ENCODE peak calls at places on chromosomes 2 and 18, in five cellular contexts. Y is SK-N-SH, X is GM12892, P is K562, D is HepG2. E is an unnamed sample.

GRCh38 chr18:9280854-9281253 is 53.7 kb upstream of the TWSG1 start:
- DNase-seq in Y (no peak), X (no peak), P (no peak), D (no peak), E (no peak)

GRCh38 chr18:23864620-23865019 is 149.9 kb upstream of the TTC39C start:
- DNase-seq in Y (no peak), X (no peak), P (no peak), D (no peak), E (no peak)

GRCh38 chr18:79962835-79963657 is 1.4 kb upstream of the HSBP1L1 start:
- DNase-seq in Y (no peak), X (peak), P (no peak), D (no peak), E (peak)

GRCh38 chr2:161427413-161428239 is 11.5 kb downstream of the TBR1 start:
- DNase-seq in Y (no peak), X (no peak), P (no peak), D (no peak), E (no peak)

GRCh38 chr18:55114856-55115255 is 155.6 kb upstream of the CCDC68 start:
- DNase-seq in Y (no peak), X (no peak), P (no peak), D (no peak), E (no peak)

GRCh38 chr2:104774631-104775030 is 79.3 kb upstream of the POU3F3 start:
- DNase-seq in Y (no peak), X (no peak), P (no peak), D (no peak), E (no peak)

GRCh38 chr18:63550068-63550467 is 7.9 kb downstream of the SERPINB12 start:
- DNase-seq in Y (no peak), X (no peak), P (no peak), D (no peak), E (no peak)

GRCh38 chr2:129004940-129005490 is 686.3 kb upstream of the HS6ST1 start:
- DNase-seq in Y (no peak), X (no peak), P (no peak), D (no peak), E (no peak)

GRCh38 chr2:20183373-20183772 is 41.6 kb downstream of the SDC1 start:
- DNase-seq in Y (no peak), X (no peak), P (no peak), D (no peak), E (no peak)

GRCh38 chr2:168811670-168812069 is 9.2 kb downstream of the NOSTRIN start:
- DNase-seq in Y (no peak), X (no peak), P (no peak), D (no peak), E (no peak)

GRCh38 chr2:149904816-149905215 is 317.2 kb upstream of the MMADHC start:
- DNase-seq in Y (no peak), X (no peak), P (no peak), D (no peak), E (no peak)

GRCh38 chr18:61475931-61476330 is 142.7 kb downstream of the CDH20 start:
- DNase-seq in Y (no peak), X (no peak), P (no peak), D (no peak), E (no peak)

GRCh38 chr2:213001285-213001910 is 150.0 kb downstream of the IKZF2 start:
- DNase-seq in Y (no peak), X (no peak), P (no peak), D (no peak), E (no peak)

GRCh38 chr2:141610564-141610963 is 520.3 kb downstream of the LRP1B start:
- DNase-seq in Y (no peak), X (no peak), P (no peak), D (no peak), E (no peak)

GRCh38 chr2:96549967-96550786 is 13.6 kb downstream of the ARID5A start:
- DNase-seq in Y (peak), X (no peak), P (peak), D (peak), E (no peak)

DNA sequence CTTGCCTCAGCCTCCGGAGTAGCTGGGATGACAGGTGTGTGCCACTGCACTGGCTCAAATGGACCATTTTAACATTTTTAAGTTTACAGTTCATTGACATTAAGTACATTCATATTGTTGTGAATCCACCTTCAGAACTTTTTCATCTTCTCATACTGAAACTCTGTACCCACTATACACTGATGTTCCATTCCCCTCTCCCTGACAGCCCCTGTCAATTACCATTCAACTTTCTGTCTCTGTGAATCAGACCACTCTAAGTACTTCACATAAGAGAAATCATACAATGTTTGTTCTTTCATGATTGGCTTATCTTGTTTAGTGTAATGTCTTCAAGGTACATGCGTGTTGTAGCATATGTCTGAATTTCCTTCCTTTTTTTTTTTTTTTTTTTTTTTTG is 1.9 kb upstream of the KIAA2012 start:
- DNase-seq in Y (no peak), X (no peak), P (no peak), D (no peak), E (no peak)
- TF ChIP-seq TAF1 in Y (no peak), X (no peak), P (no peak), D (no peak), E (no peak)

GRCh38 chr2:174286172-174286571 is 37.8 kb upstream of the OLA1 start:
- DNase-seq in Y (no peak), X (no peak), P (no peak), D (no peak), E (no peak)
- TF ChIP-seq TAF1 in Y (no peak), X (no peak), P (no peak), D (no peak), E (no peak)

DNA sequence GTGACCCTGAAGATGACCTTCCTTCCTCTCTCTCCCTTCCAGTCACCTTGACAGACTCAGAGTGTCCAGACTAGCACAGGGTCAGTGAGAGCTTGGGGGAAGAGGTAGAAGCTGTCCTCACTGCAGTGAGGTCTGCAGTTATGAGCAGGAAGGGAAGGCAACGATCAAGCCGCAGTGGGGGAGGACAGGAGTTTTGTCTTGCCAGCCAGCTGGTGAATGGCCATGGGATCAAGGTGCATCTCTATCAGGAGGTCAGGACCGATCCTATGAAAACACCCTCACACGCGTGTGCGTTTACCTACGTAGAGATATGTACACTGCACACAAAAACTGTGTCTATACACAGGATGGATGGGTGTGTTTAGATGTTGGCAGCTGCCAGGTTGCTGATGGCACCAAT is 83.2 kb downstream of the THNSL2 start:
- DNase-seq in Y (no peak), X (no peak), P (no peak), D (no peak), E (no peak)
- TF ChIP-seq TAF1 in Y (no peak), X (no peak), P (no peak), D (no peak), E (no peak)

GRCh38 chr2:31023550-31023949 is 114.7 kb downstream of the GALNT14 start:
- DNase-seq in Y (no peak), X (no peak), P (no peak), D (no peak), E (no peak)
- TF ChIP-seq TAF1 in Y (no peak), X (no peak), P (no peak), D (no peak), E (no peak)